ENCODE peak calls at places on chromosomes 13 and 19, in four cellular contexts. One of them, this sample, is unnamed.
A peak's percentile ranks its signal among the peaks of the same experiment; 100 is the strongest.

GRCh38 chr19:28185646-28186045 is 1027.3 kb downstream of the UQCRFS1 start:
- DNase-seq in type B pancreatic cell: no peak
- DNase-seq in H9: no peak
- DNase-seq in lung: no peak
- DNase-seq in this sample: no peak

GRCh38 chr19:48757089-48757675 is 1.9 kb downstream of the FGF21 start:
- DNase-seq in type B pancreatic cell: no peak
- DNase-seq in H9: no peak
- DNase-seq in lung: no peak
- DNase-seq in this sample: no peak

GRCh38 chr13:110001622-110002275 is 215.4 kb upstream of the IRS2 start:
- DNase-seq in type B pancreatic cell: no peak
- DNase-seq in H9: no peak
- DNase-seq in lung: no peak
- DNase-seq in this sample: no peak

GRCh38 chr19:10830370-10830769 is 5.6 kb downstream of the TMED1 start:
- DNase-seq in type B pancreatic cell: no peak
- DNase-seq in H9: no peak
- DNase-seq in lung: no peak
- DNase-seq in this sample: no peak

GRCh38 chr13:109389456-109389855 is 396.9 kb downstream of the IRS2 start:
- DNase-seq in type B pancreatic cell: no peak
- DNase-seq in H9: no peak
- DNase-seq in lung: no peak
- DNase-seq in this sample: no peak

GRCh38 chr19:48344892-48345291 is 18.8 kb downstream of the TMEM143 start:
- DNase-seq in type B pancreatic cell: no peak
- DNase-seq in H9: no peak
- DNase-seq in lung: no peak
- DNase-seq in this sample: no peak

GRCh38 chr13:27053902-27054595 is 117.6 kb downstream of the USP12 start:
- DNase-seq in type B pancreatic cell: no peak
- DNase-seq in H9: no peak
- DNase-seq in lung: no peak
- DNase-seq in this sample: no peak

GRCh38 chr13:83881917-83882625 is at the start of gene SLITRK1:
- DNase-seq in type B pancreatic cell: peak; percentile 88
- DNase-seq in H9: peak; percentile 91
- DNase-seq in lung: no peak
- DNase-seq in this sample: peak; percentile 92

GRCh38 chr13:66210677-66211076 is 1019.5 kb downstream of the PCDH9 start:
- DNase-seq in type B pancreatic cell: no peak
- DNase-seq in H9: no peak
- DNase-seq in lung: no peak
- DNase-seq in this sample: no peak

GRCh38 chr13:20332361-20333096 is 100.4 kb upstream of the GJB6 start:
- DNase-seq in type B pancreatic cell: no peak
- DNase-seq in H9: no peak
- DNase-seq in lung: no peak
- DNase-seq in this sample: no peak

GRCh38 chr19:42067315-42067888 is 2.6 kb downstream of the GRIK5 start:
- DNase-seq in type B pancreatic cell: no peak
- DNase-seq in H9: no peak
- DNase-seq in lung: no peak
- DNase-seq in this sample: no peak

GRCh38 chr19:42069619-42070293 is at the start of gene GRIK5:
- DNase-seq in type B pancreatic cell: no peak
- DNase-seq in H9: peak; percentile 56
- DNase-seq in lung: no peak
- DNase-seq in this sample: no peak

GRCh38 chr19:42066075-42066754 is 3.8 kb downstream of the GRIK5 start:
- DNase-seq in type B pancreatic cell: no peak
- DNase-seq in H9: peak; percentile 68
- DNase-seq in lung: no peak
- DNase-seq in this sample: no peak

GRCh38 chr19:42068756-42069571 is 1.0 kb downstream of the GRIK5 start:
- DNase-seq in type B pancreatic cell: no peak
- DNase-seq in H9: no peak
- DNase-seq in lung: no peak
- DNase-seq in this sample: no peak

GRCh38 chr19:42068361-42068755 is 1.6 kb downstream of the GRIK5 start:
- DNase-seq in type B pancreatic cell: no peak
- DNase-seq in H9: no peak
- DNase-seq in lung: no peak
- DNase-seq in this sample: no peak
- TF ChIP-seq CTCF in type B pancreatic cell: no peak
- TF ChIP-seq CTCF in H9: no peak
- TF ChIP-seq CTCF in lung: no peak
- TF ChIP-seq CTCF in this sample: no peak

GRCh38 chr19:45528744-45529453 is 21.6 kb downstream of the VASP start:
- DNase-seq in type B pancreatic cell: no peak
- DNase-seq in H9: peak; percentile 95
- DNase-seq in lung: peak; percentile 56
- DNase-seq in this sample: no peak
- TF ChIP-seq CTCF in type B pancreatic cell: no peak
- TF ChIP-seq CTCF in H9: peak; percentile 22
- TF ChIP-seq CTCF in lung: no peak
- TF ChIP-seq CTCF in this sample: no peak

DNA sequence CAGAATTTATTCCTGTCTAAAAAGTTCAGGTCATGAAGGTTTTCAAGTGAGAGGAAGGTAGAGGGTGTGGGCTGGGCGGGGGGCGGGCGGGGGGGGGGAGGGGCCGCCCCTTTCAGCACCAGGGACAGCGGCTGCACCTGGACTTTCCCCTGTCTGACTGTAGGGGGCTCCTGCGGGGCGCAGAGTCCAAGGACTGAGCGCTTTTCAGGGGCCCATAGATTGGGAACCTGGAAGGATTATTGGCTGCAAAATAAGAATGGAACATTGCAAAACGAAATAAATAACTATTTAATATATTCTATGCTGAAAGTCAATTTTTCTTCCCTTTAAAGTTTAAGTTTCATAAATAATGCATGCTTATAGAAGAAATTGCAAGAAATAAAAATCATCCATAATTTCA is 8.9 kb upstream of the CYP4F3 start:
- DNase-seq in type B pancreatic cell: no peak
- DNase-seq in H9: peak; percentile 40
- DNase-seq in lung: no peak
- DNase-seq in this sample: peak; percentile 34
- TF ChIP-seq CTCF in type B pancreatic cell: peak; percentile 44
- TF ChIP-seq CTCF in H9: peak; percentile 45
- TF ChIP-seq CTCF in lung: no peak
- TF ChIP-seq CTCF in this sample: peak; percentile 31

GRCh38 chr13:85261757-85262346 is 537.4 kb downstream of the SLITRK6 start:
- DNase-seq in type B pancreatic cell: no peak
- DNase-seq in H9: no peak
- DNase-seq in lung: no peak
- DNase-seq in this sample: no peak
- TF ChIP-seq CTCF in type B pancreatic cell: peak; percentile 75
- TF ChIP-seq CTCF in H9: peak; percentile 63
- TF ChIP-seq CTCF in lung: no peak
- TF ChIP-seq CTCF in this sample: peak; percentile 64

DNA sequence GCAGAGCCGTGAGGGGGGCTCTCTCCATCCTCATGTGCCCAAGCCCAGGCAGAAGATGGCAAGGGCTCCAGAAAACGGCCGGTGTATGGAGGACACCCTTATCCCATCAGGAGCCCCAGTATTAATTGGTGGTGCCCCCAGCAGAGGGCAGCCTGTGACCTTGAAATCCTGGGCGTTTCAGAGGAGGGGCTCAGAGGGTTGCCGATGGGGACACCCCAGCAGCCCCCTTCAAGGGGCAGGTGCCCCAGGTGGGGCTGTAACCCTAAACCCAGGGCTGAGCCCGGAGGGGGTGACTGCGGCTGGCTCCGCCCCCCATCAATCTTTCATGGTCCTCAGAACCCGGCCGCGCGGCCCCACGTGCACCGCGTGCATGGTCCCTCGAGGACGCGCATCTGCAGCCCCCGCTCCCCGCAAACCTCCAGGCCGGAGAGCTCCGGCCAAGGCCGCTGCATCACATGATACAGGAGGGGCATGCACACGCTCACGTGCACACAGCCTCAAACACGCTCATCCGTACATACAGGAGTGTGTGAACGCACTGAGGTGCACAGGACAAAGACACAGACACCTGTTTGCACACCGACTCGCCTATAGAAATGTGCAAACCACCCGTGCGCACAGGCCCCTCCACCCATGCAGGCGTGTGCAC is 959 bp downstream of the RAB3A start:
- DNase-seq in type B pancreatic cell: no peak
- DNase-seq in H9: peak; percentile 49
- DNase-seq in lung: no peak
- DNase-seq in this sample: no peak
- TF ChIP-seq CTCF in type B pancreatic cell: peak; percentile 55
- TF ChIP-seq CTCF in H9: peak; percentile 70
- TF ChIP-seq CTCF in lung: no peak
- TF ChIP-seq CTCF in this sample: peak; percentile 25

GRCh38 chr13:64529874-64530485 is 2700.2 kb downstream of the PCDH9 start:
- DNase-seq in type B pancreatic cell: no peak
- DNase-seq in H9: peak; percentile 40
- DNase-seq in lung: no peak
- DNase-seq in this sample: no peak
- TF ChIP-seq CTCF in type B pancreatic cell: peak; percentile 75
- TF ChIP-seq CTCF in H9: peak; percentile 81
- TF ChIP-seq CTCF in lung: no peak
- TF ChIP-seq CTCF in this sample: peak; percentile 51

DNA sequence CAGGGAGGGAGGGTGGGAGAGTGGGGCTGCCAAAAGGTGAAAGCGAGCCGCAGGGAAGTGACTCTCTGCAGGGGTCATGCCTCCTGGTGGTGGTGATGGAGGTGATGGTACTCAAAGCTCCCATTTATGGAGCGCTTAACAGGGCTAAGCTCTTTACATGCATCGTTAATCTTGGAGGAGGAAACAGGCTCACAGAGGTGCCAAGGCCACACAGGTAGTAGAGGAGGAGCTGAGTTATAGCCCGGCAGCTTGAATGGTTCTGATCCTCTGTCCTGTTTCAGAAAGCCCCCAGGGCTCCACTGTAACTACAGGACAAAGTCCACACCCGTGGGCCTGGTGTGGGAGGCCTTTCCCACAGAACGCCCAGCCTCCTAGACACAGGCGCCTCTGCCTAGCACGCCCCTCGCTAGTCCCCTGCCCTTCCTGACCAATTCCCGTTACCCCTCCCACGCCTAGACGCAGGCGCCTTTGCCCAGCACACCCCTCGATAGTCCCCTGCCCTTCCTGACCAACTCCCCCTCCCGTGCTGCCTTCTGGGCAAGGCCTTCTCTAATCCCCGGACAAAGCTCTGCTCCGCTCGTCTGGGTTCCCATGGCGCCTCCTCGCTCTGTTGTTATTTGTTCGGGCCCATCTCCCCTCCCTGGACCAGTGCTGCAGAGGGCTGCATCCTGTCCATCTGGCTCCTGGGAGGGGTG is 10.8 kb downstream of the PPP1R37 start:
- DNase-seq in type B pancreatic cell: no peak
- DNase-seq in H9: no peak
- DNase-seq in lung: no peak
- DNase-seq in this sample: no peak
- TF ChIP-seq CTCF in type B pancreatic cell: peak; percentile 18
- TF ChIP-seq CTCF in H9: no peak
- TF ChIP-seq CTCF in lung: no peak
- TF ChIP-seq CTCF in this sample: no peak